ENCODE peak calls at places on chromosomes 6 and 20, in seven cellular contexts. T is SK-N-SH, I is H1, B is HepG2, A is GM12891, Q is GM12878, Z is K562. O is an unnamed sample.

GRCh38 chr6:83430606-83431544 is at the start of gene ME1:
- DNase-seq in T (peak), I (peak), B (no peak), A (peak), Q (peak), Z (peak), O (peak)

GRCh38 chr6:167470836-167471547 is 146.1 kb downstream of the TTLL2 start:
- DNase-seq in T (no peak), I (no peak), B (no peak), A (no peak), Q (no peak), Z (no peak), O (no peak)

GRCh38 chr20:9912858-9913434 is 74.1 kb upstream of the PAK5 start:
- DNase-seq in T (peak), I (peak), B (peak), A (no peak), Q (no peak), Z (peak), O (no peak)

GRCh38 chr6:40792183-40792582 is 205.0 kb upstream of the LRFN2 start:
- DNase-seq in T (no peak), I (no peak), B (no peak), A (no peak), Q (no peak), Z (no peak), O (no peak)

GRCh38 chr6:146950351-146950835 is 253.8 kb upstream of the STXBP5 start:
- DNase-seq in T (no peak), I (no peak), B (peak), A (no peak), Q (no peak), Z (peak), O (no peak)

GRCh38 chr20:35743693-35744491 is 1.8 kb upstream of the RBM39 start:
- DNase-seq in T (no peak), I (no peak), B (peak), A (no peak), Q (no peak), Z (peak), O (no peak)

GRCh38 chr6:39221746-39222641 is 7.3 kb downstream of the KCNK5 start:
- DNase-seq in T (no peak), I (no peak), B (no peak), A (no peak), Q (no peak), Z (peak), O (no peak)

GRCh38 chr6:50815436-50816114 is 3.1 kb upstream of the TFAP2B start:
- DNase-seq in T (no peak), I (no peak), B (no peak), A (no peak), Q (no peak), Z (peak), O (no peak)

GRCh38 chr20:19851863-19852262 is 93.8 kb downstream of the RIN2 start:
- DNase-seq in T (no peak), I (no peak), B (no peak), A (no peak), Q (no peak), Z (no peak), O (no peak)

GRCh38 chr20:23357767-23358562 is 4.0 kb upstream of the GZF1 start:
- DNase-seq in T (peak), I (peak), B (peak), A (peak), Q (peak), Z (peak), O (peak)

GRCh38 chr6:82987951-82988350 is 77.7 kb downstream of the UBE3D start:
- DNase-seq in T (no peak), I (no peak), B (no peak), A (no peak), Q (no peak), Z (no peak), O (no peak)

GRCh38 chr6:48986105-48986504 is 476.9 kb downstream of the MMUT start:
- DNase-seq in T (no peak), I (no peak), B (no peak), A (no peak), Q (no peak), Z (no peak), O (no peak)

GRCh38 chr6:157732007-157732406 is 91.0 kb upstream of the SNX9 start:
- DNase-seq in T (no peak), I (peak), B (no peak), A (no peak), Q (no peak), Z (no peak), O (no peak)

GRCh38 chr6:72822691-72823090 is 200.8 kb downstream of the KCNQ5 start:
- DNase-seq in T (no peak), I (no peak), B (no peak), A (no peak), Q (no peak), Z (no peak), O (no peak)

GRCh38 chr20:32789896-32790750 is 27.9 kb downstream of the DNMT3B start:
- DNase-seq in T (peak), I (peak), B (peak), A (peak), Q (peak), Z (peak), O (peak)

GRCh38 chr6:144063744-144064401 is 31.5 kb downstream of the SF3B5 start:
- DNase-seq in T (peak), I (peak), B (peak), A (peak), Q (peak), Z (peak), O (peak)

GRCh38 chr20:5918856-5919633 is 31.3 kb downstream of the TRMT6 start:
- DNase-seq in T (no peak), I (no peak), B (peak), A (no peak), Q (no peak), Z (no peak), O (no peak)

GRCh38 chr20:25248501-25249172 is 752 bp downstream of the PYGB start:
- DNase-seq in T (peak), I (no peak), B (no peak), A (peak), Q (no peak), Z (peak), O (peak)

GRCh38 chr6:18488526-18489270 is 101.5 kb downstream of the RNF144B start:
- DNase-seq in T (no peak), I (no peak), B (no peak), A (no peak), Q (no peak), Z (no peak), O (no peak)

GRCh38 chr6:21610376-21610775 is 16.8 kb downstream of the SOX4 start:
- DNase-seq in T (no peak), I (no peak), B (no peak), A (peak), Q (no peak), Z (no peak), O (no peak)

GRCh38 chr6:6230286-6230685 is 90.2 kb downstream of the F13A1 start:
- DNase-seq in T (no peak), I (no peak), B (peak), A (no peak), Q (no peak), Z (no peak), O (no peak)

GRCh38 chr20:37611346-37611745 is 82.5 kb upstream of the CTNNBL1 start:
- DNase-seq in T (no peak), I (no peak), B (no peak), A (no peak), Q (no peak), Z (no peak), O (no peak)

GRCh38 chr6:36599791-36600209 is 5.6 kb downstream of the SRSF3 start:
- DNase-seq in T (peak), I (peak), B (no peak), A (no peak), Q (no peak), Z (no peak), O (no peak)

GRCh38 chr6:138590796-138591709 is 91.8 kb upstream of the NHSL1 start:
- DNase-seq in T (peak), I (peak), B (peak), A (no peak), Q (peak), Z (peak), O (no peak)

GRCh38 chr6:74000582-74000981 is 304.6 kb downstream of the CD109 start:
- DNase-seq in T (no peak), I (no peak), B (no peak), A (no peak), Q (no peak), Z (no peak), O (no peak)

GRCh38 chr20:62117658-62118057 is 4.6 kb upstream of the LSM14B start:
- DNase-seq in T (no peak), I (no peak), B (no peak), A (no peak), Q (no peak), Z (no peak), O (no peak)

GRCh38 chr20:33488201-33488600 is 1.7 kb upstream of the CBFA2T2 start:
- DNase-seq in T (no peak), I (no peak), B (no peak), A (no peak), Q (no peak), Z (no peak), O (no peak)

GRCh38 chr20:52190437-52191131 is 995 bp downstream of the ZFP64 start:
- DNase-seq in T (peak), I (peak), B (peak), A (peak), Q (no peak), Z (peak), O (peak)

GRCh38 chr20:49381558-49382493 is 100.6 kb downstream of the KCNB1 start:
- DNase-seq in T (peak), I (no peak), B (no peak), A (no peak), Q (no peak), Z (no peak), O (no peak)

GRCh38 chr20:23444859-23445258 is 5.4 kb downstream of the CSTL1 start:
- DNase-seq in T (no peak), I (no peak), B (no peak), A (no peak), Q (no peak), Z (no peak), O (no peak)

GRCh38 chr20:53856675-53857295 is 213.6 kb downstream of the BCAS1 start:
- DNase-seq in T (no peak), I (no peak), B (no peak), A (no peak), Q (no peak), Z (no peak), O (no peak)
- TF ChIP-seq TAF1 in T (no peak), I (no peak), B (no peak), A (no peak), Q (no peak), Z (no peak), O (no peak)

GRCh38 chr6:31825553-31825952 is 2.0 kb upstream of the HSPA1B start:
- DNase-seq in T (no peak), I (no peak), B (no peak), A (no peak), Q (no peak), Z (no peak), O (no peak)

GRCh38 chr6:31822038-31822821 is 5.3 kb upstream of the HSPA1B start:
- DNase-seq in T (peak), I (peak), B (peak), A (peak), Q (no peak), Z (peak), O (peak)

GRCh38 chr6:31826793-31827285 is 699 bp upstream of the HSPA1B start:
- DNase-seq in T (no peak), I (peak), B (no peak), A (peak), Q (no peak), Z (peak), O (peak)

GRCh38 chr6:31820051-31820389 is 4.7 kb downstream of the HSPA1A start:
- DNase-seq in T (no peak), I (no peak), B (peak), A (no peak), Q (no peak), Z (no peak), O (no peak)

GRCh38 chr6:31821301-31822037 is 6.1 kb upstream of the HSPA1B start:
- DNase-seq in T (peak), I (peak), B (no peak), A (peak), Q (no peak), Z (peak), O (peak)
- TF ChIP-seq TAF1 in T (peak), I (peak), B (no peak), A (peak), Q (peak), Z (no peak), O (peak)

GRCh38 chr6:148517518-148517917 is 174.9 kb downstream of the SASH1 start:
- DNase-seq in T (no peak), I (no peak), B (no peak), A (no peak), Q (no peak), Z (no peak), O (no peak)

GRCh38 chr6:148513145-148514071 is 170.8 kb downstream of the SASH1 start:
- DNase-seq in T (no peak), I (no peak), B (no peak), A (no peak), Q (no peak), Z (no peak), O (no peak)

GRCh38 chr6:148509789-148510581 is 167.3 kb downstream of the SASH1 start:
- DNase-seq in T (no peak), I (no peak), B (no peak), A (no peak), Q (no peak), Z (no peak), O (no peak)

GRCh38 chr6:148516116-148517016 is 173.7 kb downstream of the SASH1 start:
- DNase-seq in T (no peak), I (no peak), B (no peak), A (no peak), Q (no peak), Z (no peak), O (no peak)

DNA sequence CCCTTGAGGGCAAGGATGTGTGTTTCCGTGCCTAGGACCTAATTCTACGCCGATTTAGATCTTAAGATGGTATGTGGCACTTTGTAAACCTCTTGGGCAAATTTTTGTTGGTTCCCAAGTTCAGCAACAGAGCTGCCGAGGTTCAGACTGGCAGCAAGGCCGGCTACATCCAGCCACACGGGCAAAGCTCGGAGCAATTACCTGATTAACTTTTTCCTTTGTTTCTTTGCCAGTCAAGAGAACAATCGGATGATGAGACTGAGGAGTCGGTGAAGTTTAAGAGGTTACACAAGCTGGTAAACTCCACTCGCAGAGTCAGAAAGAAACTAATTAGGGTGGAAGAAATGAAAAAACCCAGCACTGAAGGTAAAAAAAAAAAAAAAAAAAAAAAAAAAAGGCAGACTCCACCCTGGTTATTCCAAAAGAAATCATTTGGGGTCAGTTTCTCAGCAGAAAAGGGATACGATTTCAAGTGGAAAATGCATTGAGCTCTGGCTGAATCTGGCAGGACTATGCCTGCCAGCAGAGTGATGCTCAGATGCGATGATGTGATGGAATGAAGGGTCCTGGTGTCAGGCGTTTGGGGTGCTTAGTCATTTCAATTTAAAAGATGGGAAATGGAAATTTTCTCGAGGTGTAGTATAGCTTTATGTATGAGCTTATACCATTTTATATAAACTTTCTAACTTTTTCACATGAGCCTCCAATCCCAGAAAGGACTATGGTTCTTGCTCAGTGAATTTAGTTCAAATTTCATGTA is 171.6 kb downstream of the SASH1 start:
- DNase-seq in T (no peak), I (no peak), B (no peak), A (no peak), Q (no peak), Z (no peak), O (no peak)
- TF ChIP-seq TAF1 in T (no peak), I (no peak), B (no peak), A (no peak), Q (no peak), Z (no peak), O (no peak)

DNA sequence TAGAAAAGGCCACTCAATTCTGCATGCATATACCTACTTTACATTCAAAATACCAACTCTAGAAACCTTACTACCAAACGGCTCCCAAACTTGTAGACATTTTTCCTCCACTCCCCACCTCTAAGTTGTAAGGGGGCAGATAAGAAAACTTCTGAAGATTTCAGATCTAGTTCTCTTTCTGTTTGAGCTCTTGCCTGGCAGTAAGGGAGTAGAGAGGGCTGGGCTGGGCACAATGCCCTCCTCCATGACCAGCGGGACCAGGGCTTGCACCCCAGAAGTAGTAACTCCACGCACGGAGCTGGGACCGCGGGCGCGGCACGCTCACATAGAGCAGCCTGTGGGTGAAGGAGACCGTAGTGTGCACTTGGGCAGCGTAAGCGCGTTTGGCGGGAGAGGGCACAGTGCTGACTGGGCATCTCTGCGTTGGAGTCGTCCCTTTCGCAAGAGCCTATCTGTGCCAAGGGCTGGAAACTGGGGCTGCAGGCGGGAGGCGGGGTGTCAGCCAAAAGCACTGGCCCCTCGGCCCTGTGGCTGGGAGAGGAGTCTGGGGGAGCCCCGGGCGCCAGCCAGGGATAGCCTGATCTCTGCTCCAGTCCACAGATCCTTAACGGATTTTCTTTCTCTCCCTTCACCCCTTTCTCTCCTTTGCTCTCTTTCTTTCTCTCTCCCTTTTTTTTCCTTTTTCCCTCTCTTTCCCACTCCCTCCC is 32.4 kb downstream of the PHACTR1 start:
- DNase-seq in T (peak), I (peak), B (no peak), A (no peak), Q (no peak), Z (no peak), O (no peak)
- TF ChIP-seq TAF1 in T (no peak), I (peak), B (no peak), A (no peak), Q (no peak), Z (no peak), O (no peak)

DNA sequence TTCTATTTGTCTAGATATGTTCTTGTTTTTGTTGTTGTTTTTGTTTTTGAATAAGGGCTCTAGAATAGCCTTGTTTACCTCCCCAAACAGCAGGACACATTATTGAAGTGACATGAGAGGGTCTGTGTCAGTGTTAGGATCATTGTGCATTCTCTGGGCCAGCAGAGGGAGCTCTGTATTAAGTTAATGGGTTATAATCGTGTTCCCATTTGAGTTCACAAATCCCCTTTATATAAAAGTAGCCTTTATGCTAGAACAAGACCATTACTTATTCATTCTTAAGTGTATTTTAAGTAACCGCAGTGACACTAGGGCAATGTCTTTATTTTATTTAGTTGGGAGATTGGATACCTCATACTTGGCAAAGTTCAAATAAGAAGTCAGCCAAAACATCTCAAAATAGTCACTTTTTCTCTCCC is 44.8 kb downstream of the STK4 start:
- DNase-seq in T (peak), I (peak), B (peak), A (no peak), Q (no peak), Z (peak), O (no peak)
- TF ChIP-seq TAF1 in T (no peak), I (no peak), B (no peak), A (no peak), Q (no peak), Z (no peak), O (no peak)

DNA sequence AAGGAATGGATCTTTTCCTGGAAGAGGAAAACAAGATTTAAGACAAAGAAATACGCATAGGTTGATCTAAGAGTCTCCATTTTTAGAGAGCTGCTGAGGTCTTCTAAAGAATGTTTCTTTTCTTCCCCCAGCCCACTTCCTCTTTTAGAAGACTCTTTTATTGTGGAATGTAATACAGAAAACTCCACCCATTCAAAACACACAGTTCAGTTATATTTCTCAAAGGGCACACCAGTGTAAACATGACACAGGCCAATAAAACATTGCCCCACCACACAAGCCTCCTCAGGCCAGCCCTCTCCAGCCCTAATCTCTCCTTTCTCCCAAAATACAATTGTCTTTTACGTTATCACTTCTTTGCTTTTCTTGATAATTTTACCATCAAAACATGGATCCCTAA is 42.8 kb downstream of the SLC35B3 start:
- DNase-seq in T (no peak), I (no peak), B (no peak), A (no peak), Q (no peak), Z (no peak), O (no peak)
- TF ChIP-seq TAF1 in T (no peak), I (no peak), B (no peak), A (no peak), Q (no peak), Z (no peak), O (no peak)

DNA sequence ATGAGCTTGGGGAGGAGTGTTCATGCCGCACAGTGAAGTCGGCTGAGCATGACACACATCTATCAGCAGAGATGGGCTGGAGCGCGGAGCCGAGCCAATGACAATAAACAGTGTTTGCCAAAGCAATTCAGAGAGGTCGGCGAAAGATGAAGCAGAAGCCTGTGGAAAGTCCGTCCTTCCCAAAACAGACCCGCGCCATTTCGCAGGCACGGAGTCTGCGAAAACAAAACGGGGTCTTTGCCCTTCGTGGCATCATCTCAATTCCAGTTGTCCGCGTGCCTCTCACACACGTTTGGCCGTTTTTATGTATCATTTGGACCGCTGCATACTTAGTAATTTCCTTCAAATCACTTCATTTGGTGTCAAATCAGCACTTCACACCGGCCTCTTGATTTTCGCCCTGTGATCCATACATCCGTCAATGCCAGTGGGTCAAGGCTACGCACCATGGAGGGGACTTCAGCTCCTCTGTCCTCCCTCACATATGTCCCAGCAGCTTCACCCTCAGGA is 71.3 kb downstream of the SULF2 start:
- DNase-seq in T (no peak), I (no peak), B (peak), A (no peak), Q (no peak), Z (no peak), O (no peak)
- TF ChIP-seq TAF1 in T (no peak), I (no peak), B (no peak), A (no peak), Q (no peak), Z (no peak), O (no peak)